ENCODE peak calls at places on chromosomes 6 and 20, in six cellular contexts. M, O, W, S, J and E are unnamed samples.

GRCh38 chr20:4563534-4563933 is 158.2 kb upstream of the PRND start:
- DNase-seq in W (peak), O (peak), M (peak), J (no peak), S (peak), E (no peak)

GRCh38 chr6:12490904-12491571 is 200.9 kb downstream of the EDN1 start:
- DNase-seq in M (peak), S (peak), W (no peak), J (peak), O (no peak), E (no peak)

GRCh38 chr6:125365230-125365629 is 63.5 kb upstream of the HDDC2 start:
- DNase-seq in M (no peak), S (no peak), W (no peak), J (no peak), O (no peak), E (no peak)

GRCh38 chr6:111477481-111477938 is 5.5 kb downstream of the REV3L start:
- DNase-seq in O (no peak), M (no peak), J (no peak), S (peak), W (no peak), E (no peak)

GRCh38 chr6:11098009-11098408 is 4.4 kb downstream of the SMIM13 start:
- DNase-seq in W (no peak), J (no peak), O (no peak), M (no peak), S (no peak), E (no peak)

GRCh38 chr20:11754451-11754850 is 163.2 kb upstream of the BTBD3 start:
- DNase-seq in S (peak), W (no peak), J (no peak), O (no peak), M (no peak), E (no peak)

GRCh38 chr20:31474097-31474436 is 860 bp downstream of the DEFB124 start:
- DNase-seq in O (no peak), M (no peak), W (no peak), S (no peak), J (no peak), E (no peak)

GRCh38 chr20:16569218-16570153 is 3.8 kb downstream of the KIF16B start:
- DNase-seq in O (no peak), J (no peak), M (no peak), S (peak), W (no peak), E (no peak)

GRCh38 chr6:26246057-26246456 is 118.9 kb upstream of the BTN3A2 start:
- DNase-seq in J (no peak), M (no peak), W (no peak), O (no peak), S (no peak), E (no peak)

GRCh38 chr6:161236091-161236633 is 37.7 kb downstream of the AGPAT4 start:
- DNase-seq in M (peak), W (no peak), O (no peak), S (no peak), J (no peak), E (no peak)

GRCh38 chr20:37315293-37316110 is 26.0 kb downstream of the MANBAL start:
- DNase-seq in M (peak), W (no peak), O (no peak), J (no peak), S (peak), E (no peak)

GRCh38 chr6:5713519-5713918 is 293.2 kb downstream of the NRN1 start:
- DNase-seq in O (no peak), M (no peak), S (no peak), W (no peak), J (no peak), E (no peak)

GRCh38 chr6:79707621-79708020 is 76.5 kb downstream of the SH3BGRL2 start:
- DNase-seq in J (no peak), O (no peak), M (no peak), S (no peak), W (no peak), E (no peak)

GRCh38 chr6:111456208-111456607 is 26.8 kb downstream of the REV3L start:
- DNase-seq in M (no peak), O (no peak), J (no peak), S (no peak), W (no peak), E (no peak)

GRCh38 chr6:122322824-122323223 is 76.6 kb upstream of the HSF2 start:
- DNase-seq in O (no peak), S (peak), W (no peak), J (no peak), M (peak), E (no peak)